ENCODE peak calls at places on chromosomes 16 and 17, in six cellular contexts. T, A, C, J, W and G are unnamed samples.

GRCh38 chr16:70688266-70688742 is 2.5 kb upstream of the MTSS2 start:
- DNase-seq in A (no peak), C (no peak), W (peak; percentile 74), J (no peak), T (peak; percentile 84), G (no peak)

GRCh38 chr17:54840885-54841614 is 59.6 kb upstream of the TOM1L1 start:
- DNase-seq in A (no peak), J (no peak), W (no peak), T (no peak), C (no peak), G (no peak)

GRCh38 chr16:11429113-11429512 is 83.9 kb downstream of the RMI2 start:
- DNase-seq in C (no peak), T (no peak), J (no peak), W (no peak), A (no peak), G (no peak)

GRCh38 chr16:87461466-87461975 is 31.3 kb downstream of the ZCCHC14 start:
- DNase-seq in A (peak; percentile 6), T (peak; percentile 33), C (peak; percentile 76), J (no peak), W (peak; percentile 39), G (no peak)

GRCh38 chr16:57667526-57668258 is 414 bp upstream of the ADGRG3 start:
- DNase-seq in A (no peak), C (no peak), W (no peak), T (peak; percentile 68), J (no peak), G (peak; percentile 77)

GRCh38 chr17:28481081-28481571 is 7.7 kb downstream of the SLC13A2 start:
- DNase-seq in J (no peak), C (no peak), W (no peak), T (no peak), A (no peak), G (no peak)

GRCh38 chr17:59829217-59830006 is 63.3 kb downstream of the TUBD1 start:
- DNase-seq in W (peak; percentile 98), J (no peak), A (no peak), T (peak; percentile 98), C (no peak), G (no peak)

GRCh38 chr16:57803413-57803990 is 1.2 kb upstream of the KIFC3 start:
- DNase-seq in A (no peak), W (peak; percentile 50), C (no peak), T (peak; percentile 64), J (no peak), G (no peak)

GRCh38 chr17:50938821-50939541 is 72.8 kb upstream of the TOB1 start:
- DNase-seq in T (no peak), A (no peak), J (no peak), W (no peak), C (no peak), G (no peak)

GRCh38 chr17:27565874-27566672 is 64.9 kb upstream of the LGALS9 start:
- DNase-seq in C (no peak), T (no peak), A (no peak), W (no peak), J (no peak), G (no peak)

GRCh38 chr17:48102700-48103378 is 1.6 kb upstream of the CBX1 start:
- DNase-seq in T (no peak), C (no peak), W (no peak), J (no peak), A (no peak), G (peak; percentile 23)

GRCh38 chr17:59365383-59365981 is 34.0 kb downstream of the YPEL2 start:
- DNase-seq in A (no peak), T (no peak), C (no peak), J (no peak), W (no peak), G (no peak)

GRCh38 chr16:88804552-88805339 is 1.2 kb downstream of the CDT1 start:
- DNase-seq in C (no peak), T (no peak), J (no peak), W (no peak), A (no peak), G (no peak)
- TF ChIP-seq CTCF in C (no peak), T (no peak), J (no peak), W (no peak), A (no peak), G (no peak)

DNA sequence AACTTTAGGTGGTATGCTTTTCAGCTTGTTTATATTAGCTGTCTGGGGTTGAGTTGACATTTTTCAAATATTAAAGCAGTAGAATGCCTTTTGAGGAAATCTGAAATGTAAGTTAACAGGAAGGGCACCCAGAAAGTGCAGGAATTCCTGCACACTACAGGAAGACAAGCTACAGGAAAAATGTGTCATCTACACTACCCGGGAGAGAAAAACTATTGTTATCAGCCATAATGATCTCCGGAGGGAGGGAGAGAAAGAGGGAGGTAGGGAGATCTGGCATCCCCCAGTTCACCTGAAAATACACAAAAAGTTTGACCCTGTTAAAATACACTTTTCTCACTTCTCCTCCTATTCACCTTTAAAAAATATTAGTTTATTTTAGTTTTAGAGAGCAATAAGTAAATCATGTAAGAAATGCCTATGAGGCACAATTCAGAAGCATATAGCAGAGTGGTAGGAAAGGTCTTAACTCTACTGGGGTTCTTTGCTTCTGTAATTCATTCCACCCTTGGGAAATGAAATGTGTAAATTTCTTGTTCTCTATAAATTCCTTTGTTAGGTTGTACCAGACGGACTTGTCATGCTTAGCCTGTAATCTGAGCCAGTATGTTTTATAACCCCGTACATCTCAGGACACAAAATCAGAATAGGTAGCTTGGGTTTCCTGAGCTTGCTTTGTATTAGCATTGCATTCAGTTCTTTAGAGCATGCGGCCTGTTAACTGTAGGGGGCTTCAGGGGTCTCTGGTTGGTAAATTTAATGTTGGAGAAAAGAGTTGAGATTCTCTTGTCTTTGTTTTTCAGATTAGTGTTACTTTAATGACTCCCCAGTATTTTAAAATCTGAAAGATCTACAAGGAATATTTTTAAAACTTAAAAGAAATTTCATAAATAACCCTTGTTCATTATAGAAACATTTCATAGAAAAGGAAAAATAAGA is 3.3 kb downstream of the MAP2K6 start:
- DNase-seq in A (no peak), J (no peak), T (no peak), W (no peak), C (no peak), G (no peak)
- TF ChIP-seq CTCF in A (no peak), J (no peak), T (no peak), W (no peak), C (no peak), G (no peak)

GRCh38 chr17:56594528-56595418 is 1.3 kb downstream of the NOG start:
- DNase-seq in C (no peak), W (no peak), T (no peak), A (peak; percentile 40), J (peak; percentile 26), G (no peak)
- TF ChIP-seq CTCF in C (no peak), W (no peak), T (no peak), A (peak; percentile 5), J (no peak), G (no peak)

DNA sequence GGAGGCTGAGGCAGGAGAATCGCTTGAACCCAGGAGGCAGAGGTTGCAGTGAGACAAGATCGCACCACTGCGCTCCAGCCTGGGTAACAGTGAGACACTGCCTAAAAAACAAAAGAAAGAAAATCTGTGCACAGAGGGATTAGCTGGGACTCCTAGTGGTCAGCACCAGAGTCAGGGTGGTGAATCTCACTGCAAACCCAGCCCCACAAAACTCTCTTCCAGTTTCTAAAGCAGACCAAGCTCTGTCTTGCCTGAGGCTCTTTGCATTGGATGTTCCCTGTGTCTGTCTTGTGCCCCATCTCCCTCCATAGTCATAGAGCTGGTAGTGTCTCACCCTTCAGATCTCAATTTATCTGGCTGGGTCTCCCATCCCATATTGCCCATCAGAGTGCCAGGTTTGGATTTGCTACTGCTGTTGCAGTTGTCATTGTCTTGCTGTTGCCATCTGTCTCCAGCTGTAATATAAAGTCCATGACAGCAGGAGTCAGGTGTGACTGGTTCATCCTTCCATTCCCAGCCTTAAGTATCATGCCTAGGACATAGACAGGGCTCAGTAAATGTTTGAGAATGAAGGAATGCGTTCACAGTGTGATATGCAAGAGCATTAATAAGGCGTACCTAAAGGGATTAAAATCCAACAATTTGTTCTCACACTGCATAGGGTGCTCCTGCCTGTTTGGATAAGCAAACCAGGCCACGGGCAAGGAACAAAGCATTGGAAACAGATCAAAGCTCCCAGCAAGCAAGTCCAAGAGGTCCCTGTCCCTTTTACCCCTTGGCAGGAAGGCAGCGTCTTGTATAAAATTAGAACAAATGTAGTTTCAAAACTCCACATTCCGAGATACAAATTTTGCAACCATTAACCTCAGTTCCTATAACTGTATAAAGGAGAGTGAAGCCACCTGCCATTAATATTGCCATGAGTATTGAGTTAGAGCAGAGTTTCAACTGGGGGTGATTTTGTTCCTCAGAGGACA is 614.6 kb upstream of the CDH5 start:
- DNase-seq in J (no peak), W (peak; percentile 33), A (no peak), C (no peak), T (peak; percentile 47), G (no peak)
- TF ChIP-seq CTCF in J (no peak), W (peak; percentile 4), A (no peak), C (no peak), T (no peak), G (no peak)

DNA sequence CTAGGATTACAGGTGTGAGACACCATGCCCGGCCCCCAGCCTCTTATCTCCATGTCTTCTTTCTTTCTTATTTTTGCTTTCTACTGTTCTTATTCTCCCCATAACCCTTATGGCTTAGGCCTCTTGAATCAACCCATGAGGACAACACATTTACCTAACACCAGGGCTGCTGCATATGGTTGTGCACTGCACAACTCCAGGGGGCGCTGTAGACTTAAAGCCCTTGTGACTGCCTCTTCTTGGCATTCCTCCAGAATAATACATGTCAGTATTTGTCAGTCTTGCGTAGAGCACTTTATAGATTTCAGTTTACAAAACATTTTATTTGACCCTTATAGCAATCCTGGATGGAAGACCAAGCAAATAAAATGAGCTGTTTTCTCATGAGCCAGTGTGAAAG is 225.0 kb upstream of the SALL1 start:
- DNase-seq in T (no peak), J (no peak), A (no peak), C (no peak), W (no peak), G (no peak)
- TF ChIP-seq CTCF in T (no peak), J (no peak), A (peak; percentile 28), C (no peak), W (no peak), G (no peak)

GRCh38 chr16:13920510-13920818 is 510 bp downstream of the ERCC4 start:
- DNase-seq in T (no peak), A (no peak), W (no peak), J (no peak), C (no peak), G (no peak)
- TF ChIP-seq CTCF in T (no peak), A (no peak), W (no peak), J (no peak), C (no peak), G (no peak)